ENCODE peak calls at places on chromosomes 1 and 21, in ten cellular contexts. One of them, this sample, is unnamed.

GRCh38 chr1:244104309-244105060 is 53.4 kb downstream of the ZBTB18 start:
- DNase-seq in GM13977: no peak
- DNase-seq in GM10248: no peak
- DNase-seq in GM13976: no peak
- DNase-seq in kidney: no peak
- DNase-seq in progenitor cell of endocrine pancreas: no peak
- DNase-seq in uterus: no peak
- DNase-seq in fibroblast of the aortic adventitia: peak
- DNase-seq in lower leg skin: no peak
- DNase-seq in MCF 10A: peak
- DNase-seq in this sample: peak

GRCh38 chr1:245622332-245623014 is 467.7 kb downstream of the KIF26B start:
- DNase-seq in GM13977: no peak
- DNase-seq in GM10248: no peak
- DNase-seq in GM13976: no peak
- DNase-seq in kidney: no peak
- DNase-seq in progenitor cell of endocrine pancreas: no peak
- DNase-seq in uterus: no peak
- DNase-seq in fibroblast of the aortic adventitia: no peak
- DNase-seq in lower leg skin: no peak
- DNase-seq in MCF 10A: no peak
- DNase-seq in this sample: no peak

GRCh38 chr1:9434247-9434646 is 105.0 kb upstream of the SLC25A33 start:
- DNase-seq in GM13977: no peak
- DNase-seq in GM10248: no peak
- DNase-seq in GM13976: no peak
- DNase-seq in kidney: no peak
- DNase-seq in progenitor cell of endocrine pancreas: no peak
- DNase-seq in uterus: peak
- DNase-seq in fibroblast of the aortic adventitia: peak
- DNase-seq in lower leg skin: no peak
- DNase-seq in MCF 10A: no peak
- DNase-seq in this sample: no peak

GRCh38 chr1:117512728-117513321 is 93.0 kb upstream of the TENT5C start:
- DNase-seq in GM13977: no peak
- DNase-seq in GM10248: no peak
- DNase-seq in GM13976: no peak
- DNase-seq in kidney: no peak
- DNase-seq in progenitor cell of endocrine pancreas: no peak
- DNase-seq in uterus: no peak
- DNase-seq in fibroblast of the aortic adventitia: peak
- DNase-seq in lower leg skin: no peak
- DNase-seq in MCF 10A: peak
- DNase-seq in this sample: peak

GRCh38 chr1:59522925-59523505 is 226.1 kb downstream of the FGGY start:
- DNase-seq in GM13977: no peak
- DNase-seq in GM10248: no peak
- DNase-seq in GM13976: no peak
- DNase-seq in kidney: no peak
- DNase-seq in progenitor cell of endocrine pancreas: no peak
- DNase-seq in uterus: no peak
- DNase-seq in fibroblast of the aortic adventitia: no peak
- DNase-seq in lower leg skin: no peak
- DNase-seq in MCF 10A: no peak
- DNase-seq in this sample: no peak

GRCh38 chr1:199007423-199007822 is 368.6 kb downstream of the PTPRC start:
- DNase-seq in GM13977: no peak
- DNase-seq in GM10248: no peak
- DNase-seq in GM13976: no peak
- DNase-seq in kidney: no peak
- DNase-seq in progenitor cell of endocrine pancreas: no peak
- DNase-seq in uterus: no peak
- DNase-seq in fibroblast of the aortic adventitia: no peak
- DNase-seq in lower leg skin: no peak
- DNase-seq in MCF 10A: no peak
- DNase-seq in this sample: no peak

GRCh38 chr1:246153796-246154212 is 353.3 kb downstream of the SMYD3 start:
- DNase-seq in GM13977: no peak
- DNase-seq in GM10248: no peak
- DNase-seq in GM13976: no peak
- DNase-seq in kidney: no peak
- DNase-seq in progenitor cell of endocrine pancreas: no peak
- DNase-seq in uterus: no peak
- DNase-seq in fibroblast of the aortic adventitia: peak
- DNase-seq in lower leg skin: no peak
- DNase-seq in MCF 10A: no peak
- DNase-seq in this sample: no peak

GRCh38 chr1:36134805-36135339 is 9.8 kb upstream of the COL8A2 start:
- DNase-seq in GM13977: peak
- DNase-seq in GM10248: peak
- DNase-seq in GM13976: peak
- DNase-seq in kidney: no peak
- DNase-seq in progenitor cell of endocrine pancreas: peak
- DNase-seq in uterus: peak
- DNase-seq in fibroblast of the aortic adventitia: peak
- DNase-seq in lower leg skin: no peak
- DNase-seq in MCF 10A: peak
- DNase-seq in this sample: peak

GRCh38 chr1:175163702-175164101 is 28.9 kb downstream of the KIAA0040 start:
- DNase-seq in GM13977: no peak
- DNase-seq in GM10248: no peak
- DNase-seq in GM13976: no peak
- DNase-seq in kidney: no peak
- DNase-seq in progenitor cell of endocrine pancreas: no peak
- DNase-seq in uterus: no peak
- DNase-seq in fibroblast of the aortic adventitia: no peak
- DNase-seq in lower leg skin: no peak
- DNase-seq in MCF 10A: no peak
- DNase-seq in this sample: no peak

GRCh38 chr1:157697781-157698569 is 2.6 kb downstream of the FCRL3 start:
- DNase-seq in GM13977: no peak
- DNase-seq in GM10248: no peak
- DNase-seq in GM13976: no peak
- DNase-seq in kidney: no peak
- DNase-seq in progenitor cell of endocrine pancreas: no peak
- DNase-seq in uterus: no peak
- DNase-seq in fibroblast of the aortic adventitia: no peak
- DNase-seq in lower leg skin: no peak
- DNase-seq in MCF 10A: no peak
- DNase-seq in this sample: no peak

GRCh38 chr1:51489472-51489871 is 29.6 kb downstream of the EPS15 start:
- DNase-seq in GM13977: no peak
- DNase-seq in GM10248: no peak
- DNase-seq in GM13976: no peak
- DNase-seq in kidney: no peak
- DNase-seq in progenitor cell of endocrine pancreas: no peak
- DNase-seq in uterus: no peak
- DNase-seq in fibroblast of the aortic adventitia: no peak
- DNase-seq in lower leg skin: no peak
- DNase-seq in MCF 10A: no peak
- DNase-seq in this sample: no peak

GRCh38 chr1:62529227-62529626 is 68.1 kb upstream of the ANGPTL3 start:
- DNase-seq in GM13977: no peak
- DNase-seq in GM10248: no peak
- DNase-seq in GM13976: no peak
- DNase-seq in kidney: no peak
- DNase-seq in progenitor cell of endocrine pancreas: no peak
- DNase-seq in uterus: no peak
- DNase-seq in fibroblast of the aortic adventitia: no peak
- DNase-seq in lower leg skin: no peak
- DNase-seq in MCF 10A: no peak
- DNase-seq in this sample: no peak

GRCh38 chr1:62528015-62528414 is 69.3 kb upstream of the ANGPTL3 start:
- DNase-seq in GM13977: no peak
- DNase-seq in GM10248: peak
- DNase-seq in GM13976: peak
- DNase-seq in kidney: no peak
- DNase-seq in progenitor cell of endocrine pancreas: no peak
- DNase-seq in uterus: no peak
- DNase-seq in fibroblast of the aortic adventitia: no peak
- DNase-seq in lower leg skin: no peak
- DNase-seq in MCF 10A: no peak
- DNase-seq in this sample: no peak

GRCh38 chr1:62530516-62531154 is 66.7 kb upstream of the ANGPTL3 start:
- DNase-seq in GM13977: no peak
- DNase-seq in GM10248: no peak
- DNase-seq in GM13976: no peak
- DNase-seq in kidney: no peak
- DNase-seq in progenitor cell of endocrine pancreas: peak
- DNase-seq in uterus: peak
- DNase-seq in fibroblast of the aortic adventitia: peak
- DNase-seq in lower leg skin: no peak
- DNase-seq in MCF 10A: no peak
- DNase-seq in this sample: peak
- TF ChIP-seq CTCF in GM13977: no peak
- TF ChIP-seq CTCF in GM10248: peak
- TF ChIP-seq CTCF in GM13976: peak
- TF ChIP-seq CTCF in kidney: peak
- TF ChIP-seq CTCF in progenitor cell of endocrine pancreas: peak
- TF ChIP-seq CTCF in uterus: peak
- TF ChIP-seq CTCF in fibroblast of the aortic adventitia: peak
- TF ChIP-seq CTCF in lower leg skin: no peak
- TF ChIP-seq CTCF in MCF 10A: no peak
- TF ChIP-seq CTCF in this sample: peak

GRCh38 chr1:47688161-47688560 is 250.3 kb downstream of the FOXD2 start:
- DNase-seq in GM13977: no peak
- DNase-seq in GM10248: no peak
- DNase-seq in GM13976: no peak
- DNase-seq in kidney: no peak
- DNase-seq in progenitor cell of endocrine pancreas: no peak
- DNase-seq in uterus: no peak
- DNase-seq in fibroblast of the aortic adventitia: no peak
- DNase-seq in lower leg skin: peak
- DNase-seq in MCF 10A: no peak
- DNase-seq in this sample: no peak
- TF ChIP-seq CTCF in GM13977: no peak
- TF ChIP-seq CTCF in GM10248: no peak
- TF ChIP-seq CTCF in GM13976: no peak
- TF ChIP-seq CTCF in kidney: no peak
- TF ChIP-seq CTCF in progenitor cell of endocrine pancreas: no peak
- TF ChIP-seq CTCF in uterus: no peak
- TF ChIP-seq CTCF in fibroblast of the aortic adventitia: no peak
- TF ChIP-seq CTCF in lower leg skin: no peak
- TF ChIP-seq CTCF in MCF 10A: no peak
- TF ChIP-seq CTCF in this sample: no peak

DNA sequence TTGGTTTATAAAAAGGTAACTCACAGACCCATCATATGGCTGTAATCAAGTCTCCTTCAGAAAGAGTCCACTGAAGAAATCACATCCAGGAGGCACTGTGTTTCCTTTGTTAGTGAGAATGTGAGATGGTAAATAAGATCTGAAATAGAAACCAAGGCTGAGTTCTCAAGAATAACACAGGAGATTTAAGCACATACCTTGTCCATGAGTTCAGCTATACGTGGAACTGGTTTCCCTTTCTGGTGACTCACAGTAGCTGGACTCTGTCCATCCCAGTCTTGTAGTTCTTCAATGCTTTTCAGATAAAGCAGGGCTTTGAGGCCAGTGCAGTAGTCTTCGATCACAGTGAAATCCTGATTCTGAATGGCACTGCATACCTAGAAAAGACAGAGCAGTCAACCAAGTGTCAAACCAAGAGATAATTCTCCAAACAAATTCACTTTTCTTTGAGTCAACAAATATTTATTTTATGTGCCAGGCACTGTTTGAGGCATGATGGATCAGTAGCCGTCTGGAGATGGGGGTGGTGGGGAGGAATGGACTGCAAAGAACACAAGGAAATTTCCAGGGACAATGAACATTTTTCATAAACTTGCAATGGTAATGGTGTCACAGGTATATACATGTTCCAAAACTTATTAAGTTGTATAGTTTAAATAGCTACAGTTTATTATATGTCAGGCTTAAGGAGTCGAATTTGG is 471.4 kb downstream of the PTBP2 start:
- DNase-seq in GM13977: no peak
- DNase-seq in GM10248: no peak
- DNase-seq in GM13976: no peak
- DNase-seq in kidney: no peak
- DNase-seq in progenitor cell of endocrine pancreas: no peak
- DNase-seq in uterus: no peak
- DNase-seq in fibroblast of the aortic adventitia: peak
- DNase-seq in lower leg skin: no peak
- DNase-seq in MCF 10A: peak
- DNase-seq in this sample: peak
- TF ChIP-seq CTCF in GM13977: no peak
- TF ChIP-seq CTCF in GM10248: no peak
- TF ChIP-seq CTCF in GM13976: no peak
- TF ChIP-seq CTCF in kidney: no peak
- TF ChIP-seq CTCF in progenitor cell of endocrine pancreas: no peak
- TF ChIP-seq CTCF in uterus: no peak
- TF ChIP-seq CTCF in fibroblast of the aortic adventitia: peak
- TF ChIP-seq CTCF in lower leg skin: no peak
- TF ChIP-seq CTCF in MCF 10A: no peak
- TF ChIP-seq CTCF in this sample: peak

DNA sequence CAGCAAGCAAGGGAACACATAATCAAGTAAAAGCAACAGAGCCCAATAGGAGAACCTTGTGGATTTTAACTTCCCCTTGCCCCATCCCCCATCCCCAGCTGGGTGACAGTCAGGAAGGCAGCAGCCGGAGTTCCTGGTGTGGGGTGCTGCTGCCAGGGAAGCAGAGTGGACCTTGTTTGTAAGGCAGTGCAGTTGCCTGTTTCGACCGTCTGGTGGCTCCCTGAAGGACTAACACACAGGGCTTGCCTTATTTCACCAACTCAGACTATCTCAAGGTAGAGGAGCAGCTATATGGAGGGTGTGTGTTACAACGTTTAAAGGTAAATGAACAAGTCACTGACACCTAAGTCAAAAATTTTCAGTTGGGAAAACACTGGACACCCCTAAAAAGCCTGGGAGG is 6.6 kb downstream of the KRTAP10-8 start:
- DNase-seq in GM13977: no peak
- DNase-seq in GM10248: no peak
- DNase-seq in GM13976: no peak
- DNase-seq in kidney: no peak
- DNase-seq in progenitor cell of endocrine pancreas: no peak
- DNase-seq in uterus: no peak
- DNase-seq in fibroblast of the aortic adventitia: peak
- DNase-seq in lower leg skin: no peak
- DNase-seq in MCF 10A: no peak
- DNase-seq in this sample: no peak
- TF ChIP-seq CTCF in GM13977: peak
- TF ChIP-seq CTCF in GM10248: no peak
- TF ChIP-seq CTCF in GM13976: no peak
- TF ChIP-seq CTCF in kidney: peak
- TF ChIP-seq CTCF in progenitor cell of endocrine pancreas: peak
- TF ChIP-seq CTCF in uterus: no peak
- TF ChIP-seq CTCF in fibroblast of the aortic adventitia: peak
- TF ChIP-seq CTCF in lower leg skin: no peak
- TF ChIP-seq CTCF in MCF 10A: no peak
- TF ChIP-seq CTCF in this sample: peak

GRCh38 chr21:25710550-25710949 is 24.2 kb downstream of the ATP5PF start:
- DNase-seq in GM13977: no peak
- DNase-seq in GM10248: no peak
- DNase-seq in GM13976: no peak
- DNase-seq in kidney: no peak
- DNase-seq in progenitor cell of endocrine pancreas: no peak
- DNase-seq in uterus: no peak
- DNase-seq in fibroblast of the aortic adventitia: no peak
- DNase-seq in lower leg skin: no peak
- DNase-seq in MCF 10A: no peak
- DNase-seq in this sample: no peak
- TF ChIP-seq CTCF in GM13977: no peak
- TF ChIP-seq CTCF in GM10248: no peak
- TF ChIP-seq CTCF in GM13976: no peak
- TF ChIP-seq CTCF in kidney: no peak
- TF ChIP-seq CTCF in progenitor cell of endocrine pancreas: no peak
- TF ChIP-seq CTCF in uterus: no peak
- TF ChIP-seq CTCF in fibroblast of the aortic adventitia: no peak
- TF ChIP-seq CTCF in lower leg skin: no peak
- TF ChIP-seq CTCF in MCF 10A: no peak
- TF ChIP-seq CTCF in this sample: no peak

GRCh38 chr1:206551296-206551984 is 44.1 kb downstream of the RASSF5 start:
- DNase-seq in GM13977: no peak
- DNase-seq in GM10248: no peak
- DNase-seq in GM13976: no peak
- DNase-seq in kidney: no peak
- DNase-seq in progenitor cell of endocrine pancreas: no peak
- DNase-seq in uterus: no peak
- DNase-seq in fibroblast of the aortic adventitia: peak
- DNase-seq in lower leg skin: no peak
- DNase-seq in MCF 10A: no peak
- DNase-seq in this sample: no peak
- TF ChIP-seq CTCF in GM13977: no peak
- TF ChIP-seq CTCF in GM10248: no peak
- TF ChIP-seq CTCF in GM13976: no peak
- TF ChIP-seq CTCF in kidney: no peak
- TF ChIP-seq CTCF in progenitor cell of endocrine pancreas: no peak
- TF ChIP-seq CTCF in uterus: no peak
- TF ChIP-seq CTCF in fibroblast of the aortic adventitia: no peak
- TF ChIP-seq CTCF in lower leg skin: no peak
- TF ChIP-seq CTCF in MCF 10A: no peak
- TF ChIP-seq CTCF in this sample: no peak